ENCODE peak calls at places on chromosome 21, in ten cellular contexts. G is activated T-helper 2 cell treated with anti-CD3 and anti-CD28 coated beads, Interferon-gamma antibody, Interleukin-2, Interleukin-4, amounts not matched to agents 10 μg/mL and 5 μg/mL and 100 μg/mL, durations not matched to agents 14 hours and 24 hours and 36 hours; C is retina; U is stimulated activated CD4-positive, alpha-beta T cell treated with anti-CD3 and anti-CD28 coated beads, Interleukin-15, amount 100 ng/mL, for 24 hours; B is epithelial cell of proximal tubule; F is T-helper 9 cell; D is retinal pigment epithelial cell; Z is NCI-H1694; E is GM12865; I is EL. W is an unnamed sample.

GRCh38 chr21:21714396-21714795 is 716.2 kb downstream of the NCAM2 start:
- DNase-seq in G (no peak), C (no peak), U (no peak), B (no peak), F (no peak), D (peak; percentile 53), Z (no peak), E (no peak), I (peak; percentile 91), W (no peak)

GRCh38 chr21:44413566-44414290 is 41.6 kb upstream of the LRRC3 start:
- DNase-seq in G (no peak), C (no peak), U (no peak), B (no peak), F (no peak), D (no peak), Z (no peak), E (no peak), I (no peak), W (no peak)

GRCh38 chr21:27365394-27365793 is 398.5 kb upstream of the ADAMTS5 start:
- DNase-seq in G (no peak), C (no peak), U (no peak), B (no peak), F (no peak), D (no peak), Z (no peak), E (no peak), I (peak; percentile 51), W (no peak)

GRCh38 chr21:39788383-39788782 is 43.4 kb downstream of the IGSF5 start:
- DNase-seq in G (no peak), C (peak; percentile 88), U (no peak), B (peak; percentile 86), F (no peak), D (peak; percentile 95), Z (peak; percentile 80), E (no peak), I (peak; percentile 74), W (peak; percentile 77)

GRCh38 chr21:25118648-25119047 is 488.6 kb downstream of the MRPL39 start:
- DNase-seq in G (no peak), C (no peak), U (no peak), B (no peak), F (no peak), D (no peak), Z (no peak), E (no peak), I (no peak), W (no peak)

GRCh38 chr21:32951041-32951440 is 74.7 kb upstream of the OLIG2 start:
- DNase-seq in G (no peak), C (peak; percentile 50), U (no peak), B (no peak), F (no peak), D (no peak), Z (no peak), E (no peak), I (no peak), W (no peak)

GRCh38 chr21:35478096-35479080 is 429.3 kb upstream of the RUNX1 start:
- DNase-seq in G (no peak), C (no peak), U (no peak), B (no peak), F (no peak), D (no peak), Z (no peak), E (no peak), I (no peak), W (no peak)

GRCh38 chr21:43634618-43635017 is 24.7 kb downstream of the HSF2BP start:
- DNase-seq in G (no peak), C (no peak), U (no peak), B (no peak), F (no peak), D (no peak), Z (no peak), E (no peak), I (peak; percentile 56), W (no peak)

GRCh38 chr21:27505516-27505915 is 538.6 kb upstream of the ADAMTS5 start:
- DNase-seq in G (no peak), C (no peak), U (no peak), B (no peak), F (no peak), D (peak; percentile 80), Z (no peak), E (no peak), I (peak; percentile 92), W (no peak)

GRCh38 chr21:15631342-15631741 is 98.4 kb upstream of the USP25 start:
- DNase-seq in G (no peak), C (no peak), U (no peak), B (no peak), F (no peak), D (peak; percentile 35), Z (no peak), E (no peak), I (peak; percentile 65), W (no peak)

GRCh38 chr21:44267655-44268142 is 6.0 kb upstream of the DNMT3L start:
- DNase-seq in G (no peak), C (no peak), U (peak; percentile 13), B (no peak), F (no peak), D (no peak), Z (no peak), E (peak; percentile 35), I (no peak), W (peak; percentile 81)

GRCh38 chr21:43330306-43330881 is 96.5 kb downstream of the SIK1 start:
- DNase-seq in G (no peak), C (no peak), U (no peak), B (no peak), F (no peak), D (no peak), Z (no peak), E (no peak), I (no peak), W (no peak)

GRCh38 chr21:17495680-17496079 is 17.2 kb upstream of the CXADR start:
- DNase-seq in G (no peak), C (peak; percentile 75), U (no peak), B (peak; percentile 73), F (no peak), D (peak; percentile 75), Z (no peak), E (no peak), I (no peak), W (no peak)

GRCh38 chr21:38438476-38438893 is 59.8 kb downstream of the ERG start:
- DNase-seq in G (no peak), C (no peak), U (no peak), B (peak; percentile 6), F (no peak), D (no peak), Z (no peak), E (no peak), I (peak; percentile 91), W (no peak)

GRCh38 chr21:39633770-39634181 is 21.0 kb downstream of the B3GALT5 start:
- DNase-seq in G (no peak), C (no peak), U (no peak), B (peak; percentile 96), F (no peak), D (peak; percentile 99), Z (no peak), E (no peak), I (peak; percentile 95), W (no peak)

GRCh38 chr21:46031484-46031883 is 49.9 kb downstream of the COL6A1 start:
- DNase-seq in G (no peak), C (no peak), U (no peak), B (no peak), F (no peak), D (no peak), Z (no peak), E (no peak), I (no peak), W (no peak)

GRCh38 chr21:32102426-32102825 is 176.4 kb downstream of the MIS18A start:
- DNase-seq in G (no peak), C (no peak), U (no peak), B (no peak), F (no peak), D (no peak), Z (no peak), E (no peak), I (peak; percentile 14), W (no peak)

GRCh38 chr21:26776320-26777021 is 68.7 kb downstream of the ADAMTS1 start:
- DNase-seq in G (no peak), C (no peak), U (no peak), B (no peak), F (no peak), D (no peak), Z (no peak), E (no peak), I (peak; percentile 85), W (no peak)

GRCh38 chr21:42220138-42220701 is 1.3 kb downstream of the ABCG1 start:
- DNase-seq in G (peak; percentile 77), C (peak; percentile 92), U (peak; percentile 69), B (no peak), F (peak; percentile 63), D (peak; percentile 68), Z (peak; percentile 93), E (peak; percentile 83), I (no peak), W (peak; percentile 89)

GRCh38 chr21:45517249-45518065 is 24.8 kb downstream of the SLC19A1 start:
- DNase-seq in G (no peak), C (no peak), U (no peak), B (no peak), F (no peak), D (no peak), Z (no peak), E (peak; percentile 80), I (no peak), W (no peak)

GRCh38 chr21:43834146-43834905 is 30.7 kb upstream of the AGPAT3 start:
- DNase-seq in G (no peak), C (no peak), U (no peak), B (no peak), F (no peak), D (no peak), Z (no peak), E (no peak), I (no peak), W (no peak)

GRCh38 chr21:43271452-43272020 is 102.7 kb downstream of the CRYAA start:
- DNase-seq in G (no peak), C (no peak), U (no peak), B (no peak), F (no peak), D (no peak), Z (no peak), E (no peak), I (no peak), W (no peak)

GRCh38 chr21:35814858-35815619 is 245.3 kb downstream of the SETD4 start:
- DNase-seq in G (no peak), C (peak; percentile 27), U (no peak), B (no peak), F (no peak), D (no peak), Z (no peak), E (no peak), I (no peak), W (no peak)

W was measured in RPMI8226.